ENCODE peak calls at places on chromosome 16, in eight cellular contexts. W is A549; P is PC-3; F is GM23248; I is tibial nerve; Q is endothelial cell of umbilical vein; S is CD8-positive, alpha-beta T cell; C is lung. V is an unnamed sample.

GRCh38 chr16:82023206-82023605 is 11.8 kb upstream of the HSD17B2 start:
- DNase-seq in P (no peak), C (no peak), S (no peak), F (no peak), I (no peak), W (no peak), Q (no peak), V (no peak)

GRCh38 chr16:4687946-4688673 is 5.3 kb upstream of the NUDT16L1 start:
- DNase-seq in C (no peak), I (no peak), P (no peak), Q (no peak), W (no peak), F (no peak), S (no peak), V (peak; percentile 58)

GRCh38 chr16:65120811-65121721 is 797 bp downstream of the CDH11 start:
- DNase-seq in C (no peak), S (no peak), P (no peak), Q (peak; percentile 51), I (peak; percentile 11), F (peak; percentile 56), W (no peak), V (no peak)

GRCh38 chr16:86382067-86382773 is 128.1 kb upstream of the FOXF1 start:
- DNase-seq in Q (no peak), W (no peak), P (no peak), S (no peak), F (no peak), I (no peak), C (no peak), V (no peak)

GRCh38 chr16:48231675-48232214 is 12.4 kb upstream of the LONP2 start:
- DNase-seq in Q (peak; percentile 53), W (peak; percentile 23), I (no peak), F (peak; percentile 72), C (no peak), S (no peak), P (peak; percentile 20), V (peak; percentile 59)

GRCh38 chr16:87927195-87927562 is 9.2 kb downstream of the CA5A start:
- DNase-seq in P (no peak), S (no peak), I (no peak), F (no peak), Q (no peak), C (no peak), W (no peak), V (no peak)

GRCh38 chr16:65122974-65123845 is 1.3 kb upstream of the CDH11 start:
- DNase-seq in S (no peak), F (peak; percentile 78), Q (no peak), P (peak; percentile 48), C (peak; percentile 39), I (peak; percentile 62), W (no peak), V (peak; percentile 54)

GRCh38 chr16:14186007-14186953 is 115.2 kb downstream of the MRTFB start:
- DNase-seq in P (peak; percentile 46), W (no peak), C (no peak), I (no peak), Q (peak; percentile 78), S (no peak), F (peak; percentile 86), V (no peak)

GRCh38 chr16:22359679-22360078 is 14.7 kb downstream of the CDR2 start:
- DNase-seq in S (no peak), I (no peak), C (no peak), P (no peak), W (no peak), F (no peak), Q (no peak), V (no peak)

GRCh38 chr16:11682655-11683096 is 14.4 kb downstream of the SNN start:
- DNase-seq in Q (no peak), F (peak; percentile 95), C (no peak), S (no peak), I (no peak), W (no peak), P (no peak), V (no peak)

GRCh38 chr16:28932339-28933141 is 769 bp downstream of the CD19 start:
- DNase-seq in P (no peak), I (no peak), C (no peak), W (no peak), S (no peak), F (no peak), Q (no peak), V (no peak)

GRCh38 chr16:12436201-12436657 is 367.5 kb downstream of the CPPED1 start:
- DNase-seq in P (no peak), S (no peak), F (no peak), Q (no peak), W (no peak), C (no peak), I (no peak), V (no peak)

GRCh38 chr16:52546291-52546941 is 527 bp downstream of the TOX3 start:
- DNase-seq in C (no peak), I (no peak), P (no peak), Q (no peak), F (peak; percentile 1), S (no peak), W (no peak), V (no peak)

GRCh38 chr16:80556481-80556880 is 15.7 kb downstream of the DYNLRB2 start:
- DNase-seq in W (no peak), C (no peak), Q (no peak), I (no peak), P (no peak), S (no peak), F (no peak), V (no peak)

GRCh38 chr16:10495031-10495345 is 85.4 kb downstream of the EMP2 start:
- DNase-seq in S (no peak), P (no peak), F (no peak), C (no peak), I (no peak), Q (no peak), W (no peak), V (no peak)

GRCh38 chr16:61289141-61289540 is 747.1 kb downstream of the CDH8 start:
- DNase-seq in F (no peak), Q (no peak), W (no peak), P (no peak), I (no peak), C (no peak), S (no peak), V (no peak)

GRCh38 chr16:13935408-13935807 is 15.5 kb downstream of the ERCC4 start:
- DNase-seq in I (no peak), Q (no peak), P (peak; percentile 9), C (no peak), W (no peak), S (no peak), F (no peak), V (no peak)

GRCh38 chr16:29987371-29988085 is 7.9 kb downstream of the HIRIP3 start:
- DNase-seq in C (no peak), I (no peak), P (no peak), F (no peak), W (no peak), Q (no peak), S (no peak), V (no peak)
- H3K4me3 ChIP-seq in C (no peak overlapping the region), I (no peak overlapping the region), P (no peak overlapping the region), F (no peak overlapping the region), W (no peak overlapping the region), Q (no peak overlapping the region), S (no peak overlapping the region), V (no peak overlapping the region)

DNA sequence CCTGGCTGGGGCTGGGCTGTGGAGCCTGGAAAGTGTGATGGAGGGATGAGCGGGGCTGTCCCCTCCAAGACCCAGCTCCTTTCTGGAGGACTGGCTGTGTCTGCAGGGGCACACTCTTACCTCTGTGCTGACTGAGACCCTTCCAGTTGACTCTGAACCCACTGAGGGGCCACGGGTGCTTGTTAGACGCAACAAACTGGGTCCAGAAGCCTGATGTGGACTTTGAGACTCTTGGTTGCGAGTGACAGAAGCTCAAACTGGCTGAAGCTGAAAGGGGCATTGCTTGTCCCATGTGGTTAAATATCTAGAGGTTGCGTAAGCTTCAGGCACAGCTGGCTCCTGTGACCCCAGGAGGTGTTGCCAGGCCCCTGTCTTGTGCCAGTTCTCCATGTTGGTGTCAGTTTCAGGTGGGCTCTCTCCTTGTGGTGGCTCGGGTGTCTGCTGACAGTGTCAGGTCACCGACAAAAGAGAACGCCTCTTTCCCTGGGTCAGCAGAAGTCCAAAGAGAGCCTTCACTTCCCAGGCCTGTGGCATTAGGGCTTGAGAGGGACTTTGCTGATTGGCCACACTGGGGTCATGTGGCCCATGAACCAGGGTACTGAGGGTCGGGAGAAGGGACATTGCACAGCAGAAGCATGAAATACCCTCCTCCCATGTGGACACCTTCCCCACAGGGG is 16.7 kb downstream of the ADCY7 start:
- DNase-seq in Q (no peak), W (no peak), P (no peak), S (no peak), C (no peak), F (no peak), I (no peak), V (no peak)
- H3K4me1 ChIP-seq in Q (no peaks in the 10 kb centered on the region), W (peaks cover 4% of the 10 kb centered on the region), P (no peaks in the 10 kb centered on the region), S (peaks cover 80% of the 10 kb centered on the region), C (peaks cover 22% of the 10 kb centered on the region), F (peaks cover 6% of the 10 kb centered on the region), I (peaks cover 45% of the 10 kb centered on the region), V (no peaks in the 10 kb centered on the region)

DNA sequence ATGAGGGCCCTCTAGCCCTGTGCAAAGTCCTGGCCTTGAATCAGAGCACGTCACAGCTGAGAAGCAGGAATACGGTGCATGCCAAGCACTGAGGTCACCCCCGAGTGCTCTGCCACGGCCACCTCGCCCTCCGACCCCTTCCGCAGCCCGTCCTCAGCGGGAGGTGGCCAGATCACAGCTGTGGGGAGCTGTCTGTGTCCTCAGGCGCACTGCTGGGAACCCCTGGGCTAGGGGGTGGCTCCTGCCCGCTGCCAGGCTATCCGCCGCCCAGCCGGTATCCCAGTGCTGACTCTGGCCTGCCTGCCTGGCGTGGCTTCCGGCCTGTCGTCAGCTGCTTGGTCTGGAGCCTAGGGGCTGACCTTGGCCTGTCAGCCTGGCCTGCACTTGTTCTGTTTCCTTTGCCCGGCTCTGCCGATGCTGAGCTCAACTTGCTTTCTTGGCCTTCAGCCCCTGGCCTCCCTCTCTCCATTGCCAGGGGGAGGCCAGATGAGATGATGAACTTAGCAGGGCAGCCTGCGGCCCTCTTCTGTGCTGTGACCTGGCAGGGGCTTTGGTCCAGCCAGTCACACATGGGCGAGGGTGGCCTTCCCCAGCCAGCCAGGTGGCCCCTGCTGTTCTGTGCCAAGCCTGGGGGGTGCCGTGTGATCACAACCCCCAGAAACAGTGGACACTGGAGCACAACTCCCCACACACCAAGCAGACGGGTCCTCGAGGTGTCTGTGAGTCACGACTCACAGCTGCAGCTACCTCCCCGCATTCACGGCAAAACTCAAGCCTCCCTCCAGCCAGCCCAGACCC is 77.4 kb downstream of the ZDHHC7 start:
- DNase-seq in P (no peak), C (no peak), F (peak; percentile 75), S (no peak), I (peak; percentile 60), W (no peak), Q (no peak), V (peak; percentile 87)
- H3K4me3 ChIP-seq in P (no peak overlapping the region), C (no peak overlapping the region), F (no peak overlapping the region), S (no peak overlapping the region), I (no peak overlapping the region), W (no peak overlapping the region), Q (no peak overlapping the region), V (peak overlapping the region; percentile 23)

DNA sequence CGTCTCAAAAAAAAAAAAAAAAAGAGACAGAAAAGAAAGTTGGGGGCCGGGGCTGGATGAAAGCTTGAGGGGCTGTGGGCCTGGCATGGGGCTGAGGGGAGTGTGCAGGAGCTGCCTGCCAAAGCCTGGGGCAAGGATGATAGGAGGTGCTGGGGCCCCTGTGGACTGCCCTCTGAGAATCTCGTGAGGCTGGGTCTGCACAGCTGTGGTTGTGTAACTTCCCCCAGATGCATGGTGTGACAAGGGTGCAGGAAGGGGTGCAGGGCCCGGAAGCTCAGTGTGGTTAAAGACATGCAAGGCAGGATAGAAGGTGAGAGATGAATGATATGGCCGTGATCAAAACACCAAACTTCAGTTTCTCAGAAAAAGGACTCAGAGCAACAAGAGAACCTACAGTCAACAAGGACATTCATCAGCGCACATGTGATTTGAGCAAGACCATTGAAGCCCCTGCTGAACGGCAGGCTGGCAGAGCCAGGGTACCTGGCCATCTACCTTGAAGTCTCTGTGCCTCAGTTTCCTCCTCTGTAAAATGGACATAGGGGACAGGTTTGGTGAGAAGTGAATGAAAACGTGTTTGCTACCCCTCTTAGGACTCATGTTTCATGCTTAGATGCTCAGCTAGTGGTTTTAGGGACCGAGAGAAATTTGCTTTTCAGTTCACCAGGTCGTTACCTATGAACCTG is 9.6 kb downstream of the IL32 start:
- DNase-seq in F (no peak), Q (no peak), W (no peak), I (no peak), C (no peak), P (no peak), S (peak; percentile 52), V (no peak)
- H3K4me1 ChIP-seq in F (no peaks in the 10 kb centered on the region), Q (no peaks in the 10 kb centered on the region), W (no peaks in the 10 kb centered on the region), I (no peaks in the 10 kb centered on the region), C (no peaks in the 10 kb centered on the region), P (no peaks in the 10 kb centered on the region), S (peaks cover 87% of the 10 kb centered on the region), V (no peaks in the 10 kb centered on the region)

V was measured in right lobe of liver.